ENCODE peak calls at places on chromosomes 2 and 18, in four cellular contexts. N is anterior cingulate cortex, A is A172, B is brain microvascular endothelial cell. E is an unnamed sample.

GRCh38 chr2:42567806-42568429 is 514 bp upstream of the MTA3 start:
- DNase-seq in N (peak), A (no peak), B (peak), E (peak)

GRCh38 chr18:21439453-21439852 is 161.1 kb downstream of the ESCO1 start:
- DNase-seq in N (no peak), A (peak), B (peak), E (no peak)

GRCh38 chr2:176516051-176516601 is 246.9 kb downstream of the MTX2 start:
- DNase-seq in N (no peak), A (no peak), B (no peak), E (no peak)

GRCh38 chr2:173214213-173214612 is 138.6 kb downstream of the MAP3K20 start:
- DNase-seq in N (no peak), A (no peak), B (no peak), E (no peak)

GRCh38 chr2:20624884-20625485 is 25.9 kb downstream of the HS1BP3 start:
- DNase-seq in N (no peak), A (no peak), B (no peak), E (no peak)

GRCh38 chr2:237596856-237597679 is 6.5 kb upstream of the RAB17 start:
- DNase-seq in N (no peak), A (no peak), B (no peak), E (no peak)

GRCh38 chr18:79416022-79416676 is 20.4 kb downstream of the NFATC1 start:
- DNase-seq in N (no peak), A (no peak), B (no peak), E (no peak)

GRCh38 chr2:147715807-147716206 is 129.0 kb upstream of the ACVR2A start:
- DNase-seq in N (no peak), A (no peak), B (no peak), E (no peak)

GRCh38 chr2:11710210-11710609 is 36.2 kb upstream of the LPIN1 start:
- DNase-seq in N (no peak), A (peak), B (peak), E (no peak)

GRCh38 chr2:224884188-224884587 is 158.1 kb downstream of the DOCK10 start:
- DNase-seq in N (no peak), A (no peak), B (no peak), E (no peak)

GRCh38 chr2:64412671-64413070 is 41.3 kb upstream of the LGALSL start:
- DNase-seq in N (no peak), A (no peak), B (no peak), E (no peak)

GRCh38 chr2:63369146-63369545 is 219.1 kb downstream of the WDPCP start:
- DNase-seq in N (no peak), A (no peak), B (no peak), E (no peak)

GRCh38 chr18:3577456-3577855 is 127.5 kb downstream of the TGIF1 start:
- DNase-seq in N (no peak), A (no peak), B (no peak), E (no peak)

GRCh38 chr2:7577769-7578168 is 660.6 kb downstream of the RNF144A start:
- DNase-seq in N (no peak), A (no peak), B (no peak), E (no peak)

GRCh38 chr2:105287692-105288091 is 41.8 kb downstream of the TGFBRAP1 start:
- DNase-seq in N (no peak), A (peak), B (peak), E (peak)

GRCh38 chr2:224401641-224402342 is at the start of gene FAM124B:
- DNase-seq in N (peak), A (peak), B (peak), E (peak)

GRCh38 chr2:187051350-187051749 is 202.4 kb upstream of the ZSWIM2 start:
- DNase-seq in N (no peak), A (no peak), B (no peak), E (no peak)

GRCh38 chr18:46171331-46171730 is 67.1 kb downstream of the HAUS1 start:
- DNase-seq in N (no peak), A (no peak), B (no peak), E (no peak)

GRCh38 chr2:165219491-165219890 is 15.6 kb upstream of the SCN3A start:
- DNase-seq in N (no peak), A (peak), B (no peak), E (no peak)

GRCh38 chr2:61633250-61633649 is 95.1 kb upstream of the XPO1 start:
- DNase-seq in N (no peak), A (no peak), B (no peak), E (no peak)

GRCh38 chr2:69100220-69100723 is 87.3 kb downstream of the ANTXR1 start:
- DNase-seq in N (no peak), A (no peak), B (no peak), E (no peak)

GRCh38 chr2:110888401-110888800 is 156.0 kb downstream of the ACOXL start:
- DNase-seq in N (no peak), A (no peak), B (no peak), E (no peak)

GRCh38 chr2:178796079-178796677 is 11.0 kb downstream of the TTN start:
- DNase-seq in N (no peak), A (peak), B (no peak), E (peak)

GRCh38 chr2:159879061-159879604 is 81.1 kb upstream of the CD302 start:
- DNase-seq in N (no peak), A (no peak), B (peak), E (no peak)

GRCh38 chr18:31506024-31506742 is 8.2 kb downstream of the DSG2 start:
- DNase-seq in N (no peak), A (no peak), B (peak), E (no peak)

GRCh38 chr2:174681099-174681982 is 82.9 kb downstream of the CHRNA1 start:
- DNase-seq in N (no peak), A (peak), B (no peak), E (peak)

GRCh38 chr2:108215794-108216211 is 24.0 kb upstream of the SULT1C3 start:
- DNase-seq in N (no peak), A (peak), B (peak), E (peak)

GRCh38 chr18:49845629-49846252 is 32.4 kb upstream of the ACAA2 start:
- DNase-seq in N (no peak), A (no peak), B (no peak), E (no peak)

GRCh38 chr2:239230318-239231052 is 170.3 kb downstream of the HDAC4 start:
- DNase-seq in N (no peak), A (no peak), B (no peak), E (no peak)

GRCh38 chr2:169512525-169512924 is 3.0 kb downstream of the KLHL41 start:
- DNase-seq in N (no peak), A (no peak), B (no peak), E (no peak)

GRCh38 chr2:13495039-13495438 is 778.3 kb downstream of the TRIB2 start:
- DNase-seq in N (no peak), A (no peak), B (no peak), E (no peak)

GRCh38 chr2:236833501-236834186 is 252.0 kb upstream of the COPS8 start:
- DNase-seq in N (no peak), A (peak), B (peak), E (no peak)

GRCh38 chr2:238146884-238147544 is 8.5 kb downstream of the KLHL30 start:
- DNase-seq in N (no peak), A (no peak), B (no peak), E (no peak)

E was measured in HEK293T.